ENCODE peak calls at places on chromosomes 7 and 10, in eight cellular contexts. One of them, this sample, is unnamed.

GRCh38 chr7:77450613-77451012 is 34.5 kb upstream of the GSAP start:
- DNase-seq in endothelial cell: no peak
- DNase-seq in RCC 7860: no peak
- DNase-seq in kidney tubule cell: no peak
- DNase-seq in stimulated activated CD4-positive, alpha-beta T cell treated with anti-CD3 and anti-CD28 coated beads, Interleukin-1b, Interleukin-23, amount 100 ng/mL, for 24 hours: no peak
- DNase-seq in hippocampal formation: peak
- DNase-seq in Calu3: no peak
- DNase-seq in GM20000: no peak
- DNase-seq in this sample: no peak

GRCh38 chr10:69742928-69743602 is 58.6 kb upstream of the COL13A1 start:
- DNase-seq in hippocampal formation: no peak
- DNase-seq in GM20000: no peak
- DNase-seq in Calu3: peak
- DNase-seq in stimulated activated CD4-positive, alpha-beta T cell treated with anti-CD3 and anti-CD28 coated beads, Interleukin-1b, Interleukin-23, amount 100 ng/mL, for 24 hours: no peak
- DNase-seq in endothelial cell: peak
- DNase-seq in RCC 7860: no peak
- DNase-seq in kidney tubule cell: peak
- DNase-seq in this sample: no peak

GRCh38 chr7:4739528-4739992 is 35.9 kb upstream of the AP5Z1 start:
- DNase-seq in stimulated activated CD4-positive, alpha-beta T cell treated with anti-CD3 and anti-CD28 coated beads, Interleukin-1b, Interleukin-23, amount 100 ng/mL, for 24 hours: no peak
- DNase-seq in RCC 7860: peak
- DNase-seq in hippocampal formation: no peak
- DNase-seq in GM20000: no peak
- DNase-seq in kidney tubule cell: peak
- DNase-seq in endothelial cell: no peak
- DNase-seq in Calu3: no peak
- DNase-seq in this sample: no peak

GRCh38 chr10:30999084-30999712 is 32.5 kb downstream of the ZNF438 start:
- DNase-seq in stimulated activated CD4-positive, alpha-beta T cell treated with anti-CD3 and anti-CD28 coated beads, Interleukin-1b, Interleukin-23, amount 100 ng/mL, for 24 hours: no peak
- DNase-seq in RCC 7860: peak
- DNase-seq in GM20000: no peak
- DNase-seq in endothelial cell: no peak
- DNase-seq in kidney tubule cell: peak
- DNase-seq in Calu3: no peak
- DNase-seq in hippocampal formation: no peak
- DNase-seq in this sample: no peak

GRCh38 chr7:116356333-116356965 is 143.1 kb upstream of the CAV2 start:
- DNase-seq in endothelial cell: no peak
- DNase-seq in stimulated activated CD4-positive, alpha-beta T cell treated with anti-CD3 and anti-CD28 coated beads, Interleukin-1b, Interleukin-23, amount 100 ng/mL, for 24 hours: no peak
- DNase-seq in Calu3: no peak
- DNase-seq in hippocampal formation: no peak
- DNase-seq in kidney tubule cell: no peak
- DNase-seq in GM20000: no peak
- DNase-seq in RCC 7860: no peak
- DNase-seq in this sample: no peak

GRCh38 chr10:30070001-30070759 is 10.8 kb upstream of the JCAD start:
- DNase-seq in kidney tubule cell: no peak
- DNase-seq in RCC 7860: no peak
- DNase-seq in hippocampal formation: no peak
- DNase-seq in endothelial cell: peak
- DNase-seq in Calu3: no peak
- DNase-seq in GM20000: no peak
- DNase-seq in stimulated activated CD4-positive, alpha-beta T cell treated with anti-CD3 and anti-CD28 coated beads, Interleukin-1b, Interleukin-23, amount 100 ng/mL, for 24 hours: no peak
- DNase-seq in this sample: no peak

GRCh38 chr7:128039487-128040099 is 8.4 kb upstream of the LRRC4 start:
- DNase-seq in kidney tubule cell: no peak
- DNase-seq in RCC 7860: no peak
- DNase-seq in stimulated activated CD4-positive, alpha-beta T cell treated with anti-CD3 and anti-CD28 coated beads, Interleukin-1b, Interleukin-23, amount 100 ng/mL, for 24 hours: no peak
- DNase-seq in Calu3: no peak
- DNase-seq in hippocampal formation: no peak
- DNase-seq in endothelial cell: no peak
- DNase-seq in GM20000: no peak
- DNase-seq in this sample: no peak

GRCh38 chr7:149689591-149689845 is 83.9 kb downstream of the ZNF467 start:
- DNase-seq in kidney tubule cell: no peak
- DNase-seq in hippocampal formation: no peak
- DNase-seq in stimulated activated CD4-positive, alpha-beta T cell treated with anti-CD3 and anti-CD28 coated beads, Interleukin-1b, Interleukin-23, amount 100 ng/mL, for 24 hours: no peak
- DNase-seq in Calu3: no peak
- DNase-seq in GM20000: no peak
- DNase-seq in RCC 7860: no peak
- DNase-seq in endothelial cell: no peak
- DNase-seq in this sample: no peak

GRCh38 chr10:22606164-22606614 is 108.2 kb downstream of the PIP4K2A start:
- DNase-seq in kidney tubule cell: peak
- DNase-seq in hippocampal formation: no peak
- DNase-seq in GM20000: peak
- DNase-seq in Calu3: no peak
- DNase-seq in stimulated activated CD4-positive, alpha-beta T cell treated with anti-CD3 and anti-CD28 coated beads, Interleukin-1b, Interleukin-23, amount 100 ng/mL, for 24 hours: no peak
- DNase-seq in endothelial cell: no peak
- DNase-seq in RCC 7860: peak
- DNase-seq in this sample: no peak

GRCh38 chr10:86756511-86757109 is at the start of gene BMPR1A:
- DNase-seq in stimulated activated CD4-positive, alpha-beta T cell treated with anti-CD3 and anti-CD28 coated beads, Interleukin-1b, Interleukin-23, amount 100 ng/mL, for 24 hours: no peak
- DNase-seq in Calu3: peak
- DNase-seq in RCC 7860: no peak
- DNase-seq in endothelial cell: no peak
- DNase-seq in GM20000: peak
- DNase-seq in kidney tubule cell: peak
- DNase-seq in hippocampal formation: no peak
- DNase-seq in this sample: no peak

This sample was measured in kidney epithelial cell.